ENCODE peak calls at places on chromosomes 13 and 19, in five cellular contexts. A, F, C, W and P are unnamed samples.

GRCh38 chr13:72127031-72127430 is 260.0 kb upstream of the DACH1 start:
- DNase-seq in F (no peak), C (no peak), W (no peak), A (no peak), P (no peak)

GRCh38 chr19:45681391-45682015 is 10.2 kb downstream of the SNRPD2 start:
- DNase-seq in F (peak), A (peak), W (peak), C (peak), P (peak)

GRCh38 chr13:24173775-24174174 is 13.3 kb downstream of the SPATA13 start:
- DNase-seq in C (no peak), A (no peak), F (no peak), W (no peak), P (no peak)

GRCh38 chr13:79451500-79451962 is 29.4 kb upstream of the NDFIP2 start:
- DNase-seq in W (peak), C (peak), F (no peak), A (no peak), P (no peak)

GRCh38 chr13:81577601-81578000 is 1236.7 kb upstream of the SPRY2 start:
- DNase-seq in W (no peak), F (no peak), A (no peak), C (no peak), P (no peak)

GRCh38 chr19:57633832-57634131 is 814 bp downstream of the ZNF211 start:
- DNase-seq in W (no peak), C (no peak), A (no peak), F (no peak), P (no peak)

GRCh38 chr13:40547545-40548322 is 118.7 kb downstream of the FOXO1 start:
- DNase-seq in A (no peak), C (no peak), F (no peak), W (no peak), P (no peak)

GRCh38 chr13:37058801-37059135 is 720 bp downstream of the SUPT20H start:
- DNase-seq in F (no peak), A (no peak), W (no peak), C (no peak), P (no peak)

GRCh38 chr13:99926014-99926731 is 45.4 kb downstream of the ZIC5 start:
- DNase-seq in W (no peak), A (no peak), F (no peak), C (no peak), P (no peak)

GRCh38 chr19:11806354-11807098 is 7.5 kb upstream of the ZNF440 start:
- DNase-seq in C (no peak), F (no peak), W (no peak), A (no peak), P (no peak)

GRCh38 chr13:103066079-103066880 is at the start of gene SLC10A2:
- DNase-seq in C (no peak), A (no peak), W (no peak), F (no peak), P (no peak)

GRCh38 chr13:40116008-40116407 is 460.5 kb downstream of the COG6 start:
- DNase-seq in F (no peak), C (peak), W (peak), A (no peak), P (no peak)

GRCh38 chr19:52638601-52639000 is 446 bp upstream of the ZNF83 start:
- DNase-seq in C (no peak), W (peak), A (no peak), F (no peak), P (no peak)

GRCh38 chr13:41788552-41788951 is 172.4 kb downstream of the VWA8 start:
- DNase-seq in F (no peak), C (no peak), W (no peak), A (no peak), P (no peak)

GRCh38 chr19:11422163-11423068 is 3.3 kb upstream of the RGL3 start:
- DNase-seq in F (no peak), A (peak), C (peak), W (no peak), P (no peak)

GRCh38 chr19:7852851-7853759 is 21.1 kb downstream of the PRR36 start:
- DNase-seq in A (peak), F (no peak), W (peak), C (peak), P (no peak)

GRCh38 chr19:54648129-54648528 is 14.7 kb upstream of the LILRB4 start:
- DNase-seq in F (no peak), C (no peak), W (no peak), A (no peak), P (no peak)

GRCh38 chr13:27375686-27376326 is 48.6 kb upstream of the GTF3A start:
- DNase-seq in W (peak), C (peak), F (no peak), A (peak), P (no peak)

GRCh38 chr19:53545271-53546065 is 7.5 kb downstream of the ZNF331 start:
- DNase-seq in W (peak), A (no peak), F (no peak), C (peak), P (no peak)

GRCh38 chr13:71864094-71864980 is 2.7 kb downstream of the DACH1 start:
- DNase-seq in A (peak), C (peak), F (no peak), W (no peak), P (peak)

GRCh38 chr19:41564515-41565383 is 11.2 kb upstream of the CEACAM21 start:
- DNase-seq in F (no peak), A (no peak), C (peak), W (no peak), P (no peak)

GRCh38 chr19:33796164-33797100 is at the start of gene KCTD15:
- DNase-seq in F (no peak), A (peak), W (no peak), C (peak), P (no peak)

GRCh38 chr13:24459234-24459633 is 53.3 kb downstream of the PARP4 start:
- DNase-seq in C (no peak), W (no peak), F (no peak), A (no peak), P (no peak)

GRCh38 chr19:55062735-55063491 is at the start of gene RDH13:
- DNase-seq in F (peak), C (peak), W (peak), A (peak), P (no peak)

GRCh38 chr13:75770164-75771145 is 134.3 kb downstream of the LMO7 start:
- DNase-seq in A (no peak), F (no peak), W (no peak), C (no peak), P (no peak)

GRCh38 chr19:18660051-18660910 is 23.2 kb upstream of the CRTC1 start:
- DNase-seq in A (no peak), C (no peak), W (peak), F (peak), P (no peak)

GRCh38 chr19:1725100-1726064 is 27.9 kb upstream of the ONECUT3 start:
- DNase-seq in C (peak), W (peak), F (no peak), A (peak), P (no peak)

GRCh38 chr13:92941167-92941566 is 285.4 kb upstream of the GPC6 start:
- DNase-seq in C (no peak), A (no peak), F (no peak), W (no peak), P (no peak)

GRCh38 chr19:41887711-41888382 is 4.9 kb downstream of the ARHGEF1 start:
- DNase-seq in C (peak), W (peak), F (no peak), A (no peak), P (no peak)

GRCh38 chr19:46196410-46197124 is 33.0 kb upstream of the IGFL1 start:
- DNase-seq in C (no peak), W (no peak), F (no peak), A (no peak), P (no peak)

GRCh38 chr13:102678339-102679122 is 16.3 kb downstream of the METTL21C start:
- DNase-seq in W (no peak), F (no peak), C (no peak), A (no peak), P (no peak)

GRCh38 chr19:34336781-34337271 is 28.2 kb upstream of the GPI start:
- DNase-seq in A (peak), C (peak), W (peak), F (no peak), P (no peak)

GRCh38 chr19:42396248-42396541 is 6.1 kb upstream of the CNFN start:
- DNase-seq in A (no peak), C (no peak), F (no peak), W (no peak), P (no peak)

GRCh38 chr13:30648522-30649012 is 30.8 kb downstream of the USPL1 start:
- DNase-seq in F (no peak), A (no peak), W (no peak), C (no peak), P (no peak)

GRCh38 chr19:33553530-33554310 is 32.1 kb upstream of the PEPD start:
- DNase-seq in F (no peak), C (peak), A (no peak), W (no peak), P (no peak)

GRCh38 chr19:5932146-5932545 is 18.1 kb downstream of the CAPS start:
- DNase-seq in F (no peak), W (no peak), A (no peak), C (no peak), P (no peak)